ENCODE peak calls at places on chromosome 13, in nine cellular contexts. U, H, G, R, Q, K, A, V and D are unnamed samples.

GRCh38 chr13:49443327-49443688 is 556 bp downstream of the CAB39L start:
- DNase-seq in U (no peak), H (no peak), G (no peak), R (peak; percentile 34), Q (no peak), K (no peak), A (no peak), V (no peak), D (no peak)

GRCh38 chr13:24923305-24923640 is 159.3 kb downstream of the RNF17 start:
- DNase-seq in U (no peak), H (no peak), G (no peak), R (peak; percentile 83), Q (no peak), K (no peak), A (no peak), V (no peak), D (no peak)

GRCh38 chr13:79481685-79482052 is 714 bp downstream of the NDFIP2 start:
- DNase-seq in U (no peak), H (no peak), G (peak; percentile 21), R (no peak), Q (no peak), K (no peak), A (no peak), V (peak; percentile 44), D (peak; percentile 33)

GRCh38 chr13:62293081-62293480 is 877.4 kb upstream of the PCDH20 start:
- DNase-seq in U (no peak), H (no peak), G (no peak), R (no peak), Q (no peak), K (no peak), A (no peak), V (no peak), D (no peak)

GRCh38 chr13:59459972-59460371 is 703.8 kb downstream of the DIAPH3 start:
- DNase-seq in U (no peak), H (no peak), G (no peak), R (peak; percentile 33), Q (no peak), K (no peak), A (no peak), V (no peak), D (no peak)

GRCh38 chr13:44172411-44172810 is 201.2 kb upstream of the SERP2 start:
- DNase-seq in U (no peak), H (no peak), G (no peak), R (peak; percentile 5), Q (no peak), K (no peak), A (no peak), V (no peak), D (no peak)

GRCh38 chr13:31369213-31369612 is 169.4 kb downstream of the B3GLCT start:
- DNase-seq in U (no peak), H (no peak), G (no peak), R (no peak), Q (no peak), K (no peak), A (no peak), V (no peak), D (no peak)

GRCh38 chr13:109389456-109389855 is 396.9 kb downstream of the IRS2 start:
- DNase-seq in U (no peak), H (no peak), G (no peak), R (peak; percentile 78), Q (no peak), K (no peak), A (no peak), V (no peak), D (no peak)

GRCh38 chr13:76164290-76164689 is 528.2 kb downstream of the LMO7 start:
- DNase-seq in U (no peak), H (no peak), G (no peak), R (peak; percentile 3), Q (no peak), K (no peak), A (no peak), V (no peak), D (no peak)

GRCh38 chr13:33125821-33126570 is 109.8 kb downstream of the KL start:
- DNase-seq in U (no peak), H (peak; percentile 80), G (no peak), R (peak; percentile 97), Q (no peak), K (peak; percentile 52), A (peak; percentile 78), V (no peak), D (no peak)

GRCh38 chr13:33129886-33130285 is 113.7 kb downstream of the KL start:
- DNase-seq in U (no peak), H (no peak), G (no peak), R (no peak), Q (no peak), K (no peak), A (no peak), V (no peak), D (no peak)

GRCh38 chr13:33129094-33129832 is 113.0 kb downstream of the KL start:
- DNase-seq in U (no peak), H (no peak), G (no peak), R (no peak), Q (no peak), K (no peak), A (no peak), V (peak; percentile 39), D (no peak)

GRCh38 chr13:33128134-33128533 is 111.9 kb downstream of the KL start:
- DNase-seq in U (no peak), H (no peak), G (no peak), R (no peak), Q (no peak), K (no peak), A (no peak), V (no peak), D (no peak)

GRCh38 chr13:33126909-33127607 is 110.8 kb downstream of the KL start:
- DNase-seq in U (no peak), H (peak; percentile 85), G (no peak), R (peak; percentile 34), Q (no peak), K (no peak), A (no peak), V (peak; percentile 47), D (no peak)
- TF ChIP-seq CTCF in U (no peak), H (no peak), G (no peak), R (peak; percentile 37), Q (no peak), K (no peak), A (no peak), V (no peak), D (no peak)

GRCh38 chr13:40564342-40564997 is 102.0 kb downstream of the FOXO1 start:
- DNase-seq in U (no peak), H (no peak), G (no peak), R (no peak), Q (no peak), K (no peak), A (no peak), V (no peak), D (no peak)
- TF ChIP-seq CTCF in U (peak; percentile 39), H (peak; percentile 16), G (no peak), R (no peak), Q (no peak), K (no peak), A (no peak), V (no peak), D (no peak)

DNA sequence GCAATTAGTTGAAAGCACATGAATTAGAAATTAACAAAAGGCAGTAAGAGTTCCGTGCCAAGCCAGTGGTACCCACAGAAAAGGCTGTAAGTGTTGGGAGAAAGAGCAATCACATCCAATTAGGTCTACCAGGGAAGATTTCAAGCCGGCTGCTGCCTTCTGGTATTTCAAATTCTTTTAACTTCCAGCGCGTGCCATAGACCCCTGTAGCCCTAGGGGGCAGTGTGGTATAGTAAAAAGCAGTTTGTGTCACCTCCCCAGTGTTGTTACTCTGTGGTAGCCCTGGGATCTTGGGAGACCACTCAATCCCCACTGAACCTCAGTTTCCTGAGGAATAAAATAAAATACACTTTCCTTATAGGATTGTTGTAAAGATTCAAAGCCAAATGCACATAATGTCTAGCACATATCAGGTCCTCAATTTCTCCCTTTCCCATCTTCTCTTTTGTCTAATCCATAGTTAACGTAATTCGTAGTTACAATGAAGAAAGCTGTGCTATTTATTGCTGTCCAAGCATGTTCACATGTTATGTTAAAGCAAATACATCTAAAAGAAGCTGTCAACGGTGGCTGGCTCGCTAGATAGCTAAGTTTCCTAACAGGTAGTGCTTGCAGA is 230.2 kb downstream of the TDRD3 start:
- DNase-seq in U (peak; percentile 61), H (no peak), G (peak; percentile 75), R (peak; percentile 13), Q (no peak), K (no peak), A (no peak), V (no peak), D (no peak)
- TF ChIP-seq CTCF in U (peak; percentile 84), H (peak; percentile 41), G (peak; percentile 81), R (peak; percentile 64), Q (no peak), K (no peak), A (peak; percentile 49), V (no peak), D (no peak)

DNA sequence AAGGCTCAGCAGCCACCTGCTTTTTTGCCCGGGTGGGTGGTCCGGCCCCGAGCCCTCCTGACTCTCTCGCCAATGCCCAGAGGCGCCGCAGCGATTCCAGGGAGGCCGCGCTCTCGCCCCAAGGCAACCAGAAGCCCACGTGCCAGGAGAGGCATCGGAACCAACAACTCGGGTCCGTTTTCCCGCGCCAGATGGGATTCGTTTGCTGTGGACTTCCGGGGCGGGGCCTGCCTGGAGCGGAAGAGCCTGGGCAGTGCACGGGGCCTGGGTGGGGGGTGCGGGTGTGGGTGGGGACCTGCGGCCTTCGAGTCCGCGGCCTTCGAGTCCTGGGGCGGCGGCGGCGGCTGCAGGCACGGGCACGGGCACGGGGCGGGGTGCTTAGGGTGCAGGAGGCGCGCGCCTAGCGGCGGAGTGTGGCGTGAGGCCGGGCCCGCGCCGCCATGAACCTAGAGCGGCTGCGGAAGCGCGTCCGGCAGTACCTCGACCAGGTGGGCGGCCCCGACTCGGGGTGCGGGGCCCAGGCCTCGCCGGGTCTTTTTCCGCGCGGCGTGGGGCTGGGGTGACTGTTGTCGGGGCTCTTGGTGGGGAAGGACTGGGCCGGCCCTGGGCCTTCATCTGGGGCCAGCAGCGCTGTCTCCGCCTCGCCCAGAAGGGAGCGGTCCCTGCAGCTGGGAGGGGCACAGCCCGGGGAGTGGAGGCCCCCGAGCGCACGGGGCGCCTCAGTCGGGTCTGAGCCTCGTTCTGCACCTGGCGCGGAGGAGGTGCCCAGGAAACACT is at the start of gene CDC16:
- DNase-seq in U (peak; percentile 81), H (peak; percentile 97), G (peak; percentile 89), R (peak; percentile 91), Q (peak; percentile 91), K (peak; percentile 96), A (peak; percentile 96), V (peak; percentile 95), D (peak; percentile 58)
- TF ChIP-seq CTCF in U (peak; percentile 42), H (peak; percentile 19), G (no peak), R (no peak), Q (no peak), K (peak; percentile 64), A (no peak), V (peak; percentile 18), D (no peak)

GRCh38 chr13:112102243-112102642 is 35.3 kb downstream of the SOX1 start:
- DNase-seq in U (no peak), H (no peak), G (no peak), R (no peak), Q (no peak), K (no peak), A (peak; percentile 11), V (peak; percentile 19), D (no peak)
- TF ChIP-seq CTCF in U (peak; percentile 20), H (no peak), G (no peak), R (no peak), Q (no peak), K (peak; percentile 47), A (no peak), V (no peak), D (no peak)